ENCODE peak calls at places on chromosomes 1 and 21, in seven cellular contexts. D, X, A, P, G, I and E are unnamed samples.
A peak's percentile ranks its signal among the peaks of the same experiment; 100 is the strongest.

GRCh38 chr1:41558761-41559171 is 74.3 kb upstream of the EDN2 start:
- DNase-seq in D (no peak), X (peak; percentile 98), A (no peak), P (no peak), G (no peak), I (peak; percentile 100), E (no peak)

GRCh38 chr1:235883261-235883927 is 16.7 kb upstream of the LYST start:
- DNase-seq in D (no peak), X (peak; percentile 46), A (no peak), P (peak; percentile 100), G (no peak), I (peak; percentile 98), E (no peak)

GRCh38 chr1:85366391-85366790 is 90.0 kb upstream of the BCL10 start:
- DNase-seq in D (no peak), X (no peak), A (no peak), P (peak; percentile 94), G (no peak), I (peak; percentile 56), E (no peak)

GRCh38 chr21:46121286-46122221 is 23.6 kb downstream of the COL6A2 start:
- DNase-seq in D (no peak), X (peak; percentile 2), A (peak; percentile 6), P (no peak), G (no peak), I (no peak), E (no peak)

GRCh38 chr1:113253979-113254378 is 136.3 kb upstream of the MAGI3 start:
- DNase-seq in D (no peak), X (no peak), A (no peak), P (no peak), G (no peak), I (peak; percentile 4), E (no peak)

GRCh38 chr1:29960156-29960755 is 723.9 kb downstream of the PTPRU start:
- DNase-seq in D (no peak), X (no peak), A (no peak), P (no peak), G (no peak), I (no peak), E (no peak)

GRCh38 chr21:42918291-42918690 is 7.1 kb downstream of the ERVH48-1 start:
- DNase-seq in D (no peak), X (no peak), A (no peak), P (no peak), G (no peak), I (no peak), E (no peak)

GRCh38 chr1:54798206-54798605 is 2.9 kb downstream of the TTC22 start:
- DNase-seq in D (no peak), X (no peak), A (peak; percentile 7), P (no peak), G (no peak), I (no peak), E (no peak)

GRCh38 chr1:14511856-14512585 is 86.5 kb upstream of the KAZN start:
- DNase-seq in D (no peak), X (no peak), A (no peak), P (no peak), G (no peak), I (no peak), E (no peak)

GRCh38 chr1:14552246-14552970 is 46.1 kb upstream of the KAZN start:
- DNase-seq in D (no peak), X (no peak), A (peak; percentile 17), P (no peak), G (no peak), I (no peak), E (no peak)

GRCh38 chr1:28122183-28122582 is 33.8 kb upstream of the EYA3 start:
- DNase-seq in D (no peak), X (no peak), A (no peak), P (peak; percentile 87), G (no peak), I (peak; percentile 47), E (no peak)

GRCh38 chr1:162690672-162691434 is 58.6 kb downstream of the DDR2 start:
- DNase-seq in D (no peak), X (peak; percentile 10), A (no peak), P (peak; percentile 99), G (no peak), I (peak; percentile 69), E (no peak)

GRCh38 chr1:211928993-211929637 is 98.6 kb upstream of the LPGAT1 start:
- DNase-seq in D (no peak), X (peak; percentile 28), A (no peak), P (peak; percentile 50), G (no peak), I (no peak), E (no peak)

GRCh38 chr1:91621360-91621759 is 120.7 kb downstream of the CDC7 start:
- DNase-seq in D (no peak), X (no peak), A (no peak), P (no peak), G (no peak), I (no peak), E (no peak)

GRCh38 chr1:81682490-81682889 is 118.2 kb upstream of the ADGRL2 start:
- DNase-seq in D (no peak), X (no peak), A (no peak), P (peak; percentile 69), G (no peak), I (no peak), E (no peak)

GRCh38 chr1:18795002-18795689 is 64.3 kb downstream of the TAS1R2 start:
- DNase-seq in D (no peak), X (peak; percentile 35), A (no peak), P (no peak), G (no peak), I (no peak), E (no peak)

GRCh38 chr1:26686795-26687194 is 9.0 kb upstream of the ARID1A start:
- DNase-seq in D (no peak), X (no peak), A (no peak), P (peak; percentile 36), G (no peak), I (peak; percentile 50), E (no peak)

GRCh38 chr1:66138613-66139012 is 345.9 kb downstream of the PDE4B start:
- DNase-seq in D (no peak), X (no peak), A (no peak), P (no peak), G (no peak), I (no peak), E (no peak)

GRCh38 chr1:4590766-4591165 is 63.6 kb upstream of the AJAP1 start:
- DNase-seq in D (no peak), X (no peak), A (no peak), P (peak; percentile 0), G (no peak), I (no peak), E (no peak)

GRCh38 chr1:18934205-18935000 is 22.1 kb downstream of the IFFO2 start:
- DNase-seq in D (no peak), X (no peak), A (no peak), P (no peak), G (no peak), I (no peak), E (no peak)